ENCODE peak calls at places on chromosomes 13 and 19, in nine cellular contexts. A is IMR-90; G is K562; T is BJ; I is right atrium auricular region; Z is HCT116; D is GM23248; J is CD8-positive, alpha-beta memory T cell; L is pancreas. R is an unnamed sample.

GRCh38 chr13:19181621-19182485 is at the start of gene TUBA3C:
- DNase-seq in A (no peak), G (peak), T (no peak), I (peak), Z (no peak), D (no peak), J (no peak), L (no peak), R (no peak)

GRCh38 chr13:97259787-97260641 is 37.9 kb downstream of the MBNL2 start:
- DNase-seq in A (peak), G (peak), T (no peak), I (no peak), Z (no peak), D (peak), J (no peak), L (no peak), R (peak)

GRCh38 chr13:114035583-114036501 is 62.0 kb upstream of the C13orf46 start:
- DNase-seq in A (peak), G (no peak), T (no peak), I (peak), Z (no peak), D (peak), J (no peak), L (peak), R (peak)

GRCh38 chr19:8146877-8147575 is 2.4 kb downstream of the FBN3 start:
- DNase-seq in A (no peak), G (no peak), T (no peak), I (no peak), Z (no peak), D (no peak), J (no peak), L (peak), R (no peak)

GRCh38 chr13:104648291-104648690 is 1582.1 kb upstream of the SLC10A2 start:
- DNase-seq in A (no peak), G (no peak), T (no peak), I (no peak), Z (no peak), D (no peak), J (no peak), L (no peak), R (no peak)

GRCh38 chr13:69101841-69102240 is 1005.8 kb upstream of the ATXN8OS start:
- DNase-seq in A (no peak), G (no peak), T (no peak), I (no peak), Z (no peak), D (no peak), J (no peak), L (no peak), R (no peak)

GRCh38 chr13:99947666-99948065 is 23.9 kb downstream of the ZIC5 start:
- DNase-seq in A (no peak), G (no peak), T (no peak), I (no peak), Z (no peak), D (no peak), J (no peak), L (no peak), R (no peak)

GRCh38 chr19:11142528-11143171 is 12.9 kb downstream of the SPC24 start:
- DNase-seq in A (peak), G (peak), T (peak), I (peak), Z (peak), D (peak), J (no peak), L (peak), R (peak)

GRCh38 chr13:18960637-18961227 is 220.9 kb downstream of the TUBA3C start:
- DNase-seq in A (no peak), G (no peak), T (no peak), I (no peak), Z (no peak), D (no peak), J (no peak), L (no peak), R (no peak)

GRCh38 chr13:113792236-113792770 is 33.3 kb downstream of the TMEM255B start:
- DNase-seq in A (no peak), G (no peak), T (no peak), I (no peak), Z (no peak), D (no peak), J (no peak), L (no peak), R (no peak)

GRCh38 chr19:16325671-16326400 is 1.2 kb downstream of the KLF2 start:
- DNase-seq in A (no peak), G (no peak), T (no peak), I (no peak), Z (no peak), D (peak), J (peak), L (peak), R (no peak)

GRCh38 chr13:85473144-85473543 is 326.1 kb downstream of the SLITRK6 start:
- DNase-seq in A (no peak), G (no peak), T (no peak), I (no peak), Z (no peak), D (no peak), J (no peak), L (no peak), R (no peak)

GRCh38 chr13:23960566-23961156 is 63.4 kb upstream of the C1QTNF9B start:
- DNase-seq in A (peak), G (no peak), T (no peak), I (no peak), Z (peak), D (peak), J (no peak), L (no peak), R (peak)

GRCh38 chr13:34124912-34125311 is 307.0 kb downstream of the RFC3 start:
- DNase-seq in A (no peak), G (no peak), T (no peak), I (no peak), Z (no peak), D (no peak), J (no peak), L (no peak), R (no peak)

GRCh38 chr19:32223106-32223505 is 122.3 kb upstream of the ZNF507 start:
- DNase-seq in A (no peak), G (no peak), T (no peak), I (no peak), Z (no peak), D (no peak), J (no peak), L (no peak), R (no peak)

GRCh38 chr19:35775046-35775297 is 392 bp upstream of the ARHGAP33 start:
- DNase-seq in A (no peak), G (no peak), T (no peak), I (no peak), Z (no peak), D (no peak), J (no peak), L (no peak), R (no peak)
- H3K4me3 ChIP-seq in A (no peak), G (peak), T (peak), I (peak), Z (peak), D (peak), J (peak), L (peak), R (peak)

DNA sequence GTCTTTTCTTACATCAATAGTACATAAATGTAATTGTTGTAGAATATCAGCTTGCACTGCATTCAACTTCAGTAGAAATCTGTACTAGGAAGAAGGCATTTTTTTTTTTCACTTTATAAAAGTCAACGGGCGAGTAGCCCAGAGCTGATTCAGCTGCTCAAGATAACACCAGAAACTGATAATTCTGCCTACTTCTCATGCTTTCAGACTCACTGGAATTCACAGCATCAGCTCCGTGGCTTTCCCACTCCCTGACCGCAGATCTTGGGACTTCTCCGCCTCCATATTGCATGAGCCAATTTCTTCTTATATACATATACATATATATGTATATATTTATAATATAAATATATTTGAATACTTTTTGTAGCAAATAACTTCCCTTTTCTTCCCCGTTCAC is 263.1 kb upstream of the RXFP2 start:
- DNase-seq in A (peak), G (no peak), T (peak), I (no peak), Z (no peak), D (peak), J (no peak), L (no peak), R (peak)
- H3K4me3 ChIP-seq in A (no peak), G (no peak), T (no peak), I (no peak), Z (no peak), D (no peak), J (no peak), L (no peak), R (no peak)

GRCh38 chr19:13101590-13102415 is 855 bp downstream of the LYL1 start:
- DNase-seq in A (no peak), G (no peak), T (no peak), I (no peak), Z (no peak), D (no peak), J (no peak), L (no peak), R (no peak)
- H3K4me3 ChIP-seq in A (no peak), G (peak), T (peak), I (peak), Z (peak), D (no peak), J (peak), L (peak), R (no peak)

DNA sequence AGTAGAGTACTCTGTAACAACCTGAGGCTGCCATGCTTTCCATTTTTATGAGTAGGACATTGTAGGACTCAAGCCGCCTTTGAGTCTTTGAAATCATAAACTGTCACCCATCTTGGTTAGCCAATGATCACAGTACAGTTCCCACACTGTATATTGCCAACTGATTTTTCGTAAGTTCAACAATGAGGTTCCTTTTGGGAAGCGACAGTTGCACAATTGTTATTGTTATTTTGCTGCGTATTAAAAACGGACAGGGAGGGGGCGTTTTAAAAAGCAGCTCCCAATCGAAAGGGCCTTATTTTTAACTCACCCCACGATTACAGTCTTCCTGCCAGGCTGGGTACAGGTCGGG is 608 bp downstream of the SLC46A3 start:
- DNase-seq in A (peak), G (no peak), T (no peak), I (no peak), Z (no peak), D (no peak), J (no peak), L (no peak), R (peak)
- H3K4me3 ChIP-seq in A (peak), G (peak), T (peak), I (peak), Z (peak), D (peak), J (peak), L (peak), R (peak)

DNA sequence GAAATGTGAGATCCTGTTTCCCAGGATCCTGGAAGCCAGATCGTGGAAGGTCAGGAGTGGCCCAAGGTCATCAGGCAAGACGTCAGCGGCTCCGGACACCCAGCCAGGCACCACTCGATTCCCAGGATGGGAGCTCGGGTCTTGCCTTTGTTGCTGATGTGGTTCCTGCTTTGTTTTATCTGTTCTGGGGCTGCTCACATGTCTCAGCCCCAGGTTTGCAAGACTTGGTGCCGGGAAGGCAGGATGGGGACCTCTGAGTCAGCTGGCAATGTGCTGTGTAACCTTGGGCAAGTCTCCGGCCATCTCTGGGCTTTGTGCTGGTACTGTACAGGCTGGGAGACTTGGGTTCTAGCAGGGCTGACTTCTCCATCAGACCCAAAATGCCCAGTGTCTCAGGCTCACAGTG is 1.4 kb upstream of the FCHO1 start:
- DNase-seq in A (no peak), G (peak), T (no peak), I (no peak), Z (no peak), D (peak), J (no peak), L (no peak), R (peak)
- H3K4me3 ChIP-seq in A (no peak), G (no peak), T (no peak), I (no peak), Z (no peak), D (no peak), J (no peak), L (no peak), R (no peak)

DNA sequence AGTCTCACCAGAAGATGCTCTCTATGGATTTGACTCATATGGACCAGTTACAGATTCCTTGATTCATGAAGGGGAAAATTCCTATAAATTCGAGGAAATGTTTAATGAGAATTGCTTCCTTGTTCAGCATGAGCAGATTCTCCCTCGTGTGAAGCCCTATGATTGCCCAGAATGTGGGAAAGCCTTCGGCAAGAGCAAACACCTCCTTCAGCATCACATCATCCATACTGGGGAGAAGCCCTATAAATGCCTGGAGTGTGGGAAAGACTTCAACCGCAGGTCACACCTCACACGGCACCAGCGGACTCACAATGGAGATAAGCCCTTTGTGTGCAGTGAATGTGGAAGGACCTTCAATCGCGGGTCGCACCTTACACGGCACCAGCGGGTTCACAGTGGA is 10.7 kb downstream of the ZNF460 start:
- DNase-seq in A (no peak), G (no peak), T (no peak), I (no peak), Z (no peak), D (no peak), J (no peak), L (no peak), R (no peak)
- H3K4me3 ChIP-seq in A (no peak), G (no peak), T (no peak), I (no peak), Z (no peak), D (no peak), J (peak), L (no peak), R (no peak)

DNA sequence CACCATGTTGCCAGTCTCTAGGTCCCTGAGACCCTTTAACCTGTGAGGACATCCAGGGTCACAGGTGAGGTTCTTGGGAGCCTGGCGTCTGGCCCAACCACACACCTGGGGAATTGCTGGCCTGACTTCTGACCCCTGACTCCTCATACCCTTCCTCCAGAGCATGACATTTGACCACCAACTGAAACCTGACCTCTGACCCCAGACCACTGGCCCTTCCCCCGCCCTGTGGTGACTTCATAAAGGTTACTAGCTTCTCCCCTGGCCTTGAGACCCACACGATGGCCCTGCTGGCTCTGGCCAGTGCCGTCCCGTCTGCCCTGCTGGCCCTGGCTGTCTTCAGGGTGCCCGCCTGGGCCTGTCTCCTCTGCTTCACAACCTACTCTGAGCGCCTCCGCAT is at the start of gene SPACA6:
- DNase-seq in A (no peak), G (no peak), T (no peak), I (peak), Z (no peak), D (no peak), J (no peak), L (peak), R (no peak)
- H3K4me3 ChIP-seq in A (no peak), G (no peak), T (peak), I (peak), Z (no peak), D (peak), J (no peak), L (peak), R (peak)

DNA sequence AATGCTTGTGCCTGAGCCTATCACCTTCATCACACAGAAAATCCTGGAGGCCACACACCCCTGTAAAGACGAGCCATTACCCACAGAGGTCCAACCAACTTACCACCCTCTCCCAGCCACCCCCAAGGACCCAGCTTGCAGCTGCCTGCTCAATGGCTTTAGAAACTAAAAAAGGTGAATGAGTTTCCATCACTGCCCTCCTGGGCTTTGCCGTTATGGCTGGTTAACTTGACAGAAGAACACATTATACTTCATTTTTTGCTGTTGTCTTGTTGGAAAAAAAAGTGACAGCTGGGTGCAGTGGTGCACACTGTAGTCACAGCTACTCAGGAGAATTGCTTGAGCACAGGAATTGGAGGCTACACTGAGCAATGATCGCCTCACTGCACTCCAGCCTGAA is 17.4 kb upstream of the FEM1A start:
- DNase-seq in A (no peak), G (no peak), T (no peak), I (no peak), Z (no peak), D (no peak), J (no peak), L (no peak), R (no peak)
- H3K4me3 ChIP-seq in A (no peak), G (no peak), T (no peak), I (no peak), Z (no peak), D (no peak), J (no peak), L (no peak), R (no peak)